ENCODE peak calls at places on chromosomes 12 and 14, in four cellular contexts. One of them, this sample, is unnamed.

GRCh38 chr12:75783093-75783877 is 248.3 kb downstream of the PHLDA1 start:
- DNase-seq in WTC11: no peak
- DNase-seq in K562: no peak
- DNase-seq in HepG2: no peak
- DNase-seq in this sample: no peak

GRCh38 chr12:47744005-47744651 is 14.6 kb downstream of the RAPGEF3 start:
- DNase-seq in WTC11: peak
- DNase-seq in K562: peak
- DNase-seq in HepG2: peak
- DNase-seq in this sample: peak

GRCh38 chr14:36316131-36316530 is 4.3 kb downstream of the MBIP start:
- DNase-seq in HepG2: no peak
- DNase-seq in K562: no peak
- DNase-seq in WTC11: no peak
- DNase-seq in this sample: no peak

GRCh38 chr12:92943482-92944250 is 14.6 kb upstream of the EEA1 start:
- DNase-seq in WTC11: no peak
- DNase-seq in HepG2: peak
- DNase-seq in K562: no peak
- DNase-seq in this sample: no peak

GRCh38 chr12:55250944-55251343 is 6.5 kb downstream of the OR6C74 start:
- DNase-seq in HepG2: peak
- DNase-seq in K562: no peak
- DNase-seq in WTC11: no peak
- DNase-seq in this sample: no peak

GRCh38 chr12:71503579-71504470 is 64.2 kb downstream of the LGR5 start:
- DNase-seq in WTC11: no peak
- DNase-seq in HepG2: no peak
- DNase-seq in K562: no peak
- DNase-seq in this sample: no peak

GRCh38 chr12:14784471-14784870 is 18.8 kb downstream of the WBP11 start:
- DNase-seq in WTC11: no peak
- DNase-seq in K562: no peak
- DNase-seq in HepG2: no peak
- DNase-seq in this sample: no peak

GRCh38 chr12:52832960-52833905 is 878 bp downstream of the KRT79 start:
- DNase-seq in HepG2: no peak
- DNase-seq in WTC11: no peak
- DNase-seq in K562: no peak
- DNase-seq in this sample: no peak

GRCh38 chr12:19484738-19485137 is 45.4 kb downstream of the AEBP2 start:
- DNase-seq in K562: no peak
- DNase-seq in WTC11: no peak
- DNase-seq in HepG2: no peak
- DNase-seq in this sample: no peak

GRCh38 chr14:87601011-87601410 is 392.0 kb downstream of the GALC start:
- DNase-seq in HepG2: no peak
- DNase-seq in WTC11: no peak
- DNase-seq in K562: no peak
- DNase-seq in this sample: no peak

GRCh38 chr12:28497889-28498411 is 307.7 kb downstream of the CCDC91 start:
- DNase-seq in WTC11: no peak
- DNase-seq in K562: no peak
- DNase-seq in HepG2: no peak
- DNase-seq in this sample: peak

GRCh38 chr14:68628605-68629310 is 164.1 kb downstream of the ZFP36L1 start:
- DNase-seq in HepG2: peak
- DNase-seq in WTC11: peak
- DNase-seq in K562: no peak
- DNase-seq in this sample: no peak

GRCh38 chr12:23473071-23473470 is 476.4 kb downstream of the SOX5 start:
- DNase-seq in K562: no peak
- DNase-seq in HepG2: no peak
- DNase-seq in WTC11: no peak
- DNase-seq in this sample: no peak

GRCh38 chr12:85653731-85654455 is 182.3 kb downstream of the RASSF9 start:
- DNase-seq in WTC11: no peak
- DNase-seq in K562: no peak
- DNase-seq in HepG2: no peak
- DNase-seq in this sample: no peak

GRCh38 chr12:92085040-92085439 is 60.6 kb downstream of the BTG1 start:
- DNase-seq in HepG2: no peak
- DNase-seq in WTC11: no peak
- DNase-seq in K562: no peak
- DNase-seq in this sample: no peak

GRCh38 chr12:6852651-6853354 is 853 bp downstream of the USP5 start:
- DNase-seq in K562: peak
- DNase-seq in HepG2: peak
- DNase-seq in WTC11: peak
- DNase-seq in this sample: peak

GRCh38 chr12:56574210-56574609 is 52.6 kb downstream of the RBMS2 start:
- DNase-seq in K562: no peak
- DNase-seq in HepG2: no peak
- DNase-seq in WTC11: no peak
- DNase-seq in this sample: no peak

GRCh38 chr12:12091977-12092663 is 21.4 kb downstream of the BCL2L14 start:
- DNase-seq in HepG2: peak
- DNase-seq in WTC11: no peak
- DNase-seq in K562: no peak
- DNase-seq in this sample: no peak

GRCh38 chr14:65170768-65171251 is 68.5 kb upstream of the MAX start:
- DNase-seq in K562: no peak
- DNase-seq in HepG2: no peak
- DNase-seq in WTC11: peak
- DNase-seq in this sample: peak

GRCh38 chr14:69398818-69399210 is 322 bp downstream of the SLC39A9 start:
- DNase-seq in K562: no peak
- DNase-seq in WTC11: no peak
- DNase-seq in HepG2: no peak
- DNase-seq in this sample: no peak

GRCh38 chr12:47276253-47277070 is 196.7 kb upstream of the AMIGO2 start:
- DNase-seq in HepG2: peak
- DNase-seq in K562: peak
- DNase-seq in WTC11: no peak
- DNase-seq in this sample: no peak

GRCh38 chr14:51094282-51094821 is 553 bp downstream of the TRIM9 start:
- DNase-seq in HepG2: no peak
- DNase-seq in K562: no peak
- DNase-seq in WTC11: peak
- DNase-seq in this sample: peak

GRCh38 chr12:130677957-130678558 is 38.0 kb downstream of the RIMBP2 start:
- DNase-seq in K562: no peak
- DNase-seq in WTC11: no peak
- DNase-seq in HepG2: no peak
- DNase-seq in this sample: no peak

GRCh38 chr14:77372304-77372841 is 4.5 kb downstream of the TMED8 start:
- DNase-seq in K562: no peak
- DNase-seq in WTC11: no peak
- DNase-seq in HepG2: peak
- DNase-seq in this sample: no peak

GRCh38 chr14:63855272-63855671 is 2.5 kb downstream of the SYNE2 start:
- DNase-seq in HepG2: no peak
- DNase-seq in WTC11: no peak
- DNase-seq in K562: no peak
- DNase-seq in this sample: no peak

GRCh38 chr14:63852271-63852816 is 460 bp upstream of the SYNE2 start:
- DNase-seq in HepG2: no peak
- DNase-seq in K562: no peak
- DNase-seq in WTC11: no peak
- DNase-seq in this sample: peak

GRCh38 chr14:63854330-63854729 is 1.5 kb downstream of the SYNE2 start:
- DNase-seq in HepG2: no peak
- DNase-seq in WTC11: no peak
- DNase-seq in K562: no peak
- DNase-seq in this sample: no peak

GRCh38 chr14:63852817-63853730 is at the start of gene SYNE2:
- DNase-seq in K562: peak
- DNase-seq in HepG2: peak
- DNase-seq in WTC11: peak
- DNase-seq in this sample: peak

GRCh38 chr14:63853831-63854293 is 1.1 kb downstream of the SYNE2 start:
- DNase-seq in K562: no peak
- DNase-seq in WTC11: peak
- DNase-seq in HepG2: peak
- DNase-seq in this sample: peak
- TF ChIP-seq ESRRA in K562: no peak
- TF ChIP-seq ESRRA in WTC11: no peak
- TF ChIP-seq ESRRA in HepG2: no peak
- TF ChIP-seq ESRRA in this sample: no peak

GRCh38 chr14:101552786-101553231 is 8.5 kb upstream of the DIO3 start:
- DNase-seq in HepG2: no peak
- DNase-seq in K562: peak
- DNase-seq in WTC11: no peak
- DNase-seq in this sample: peak
- TF ChIP-seq ESRRA in HepG2: no peak
- TF ChIP-seq ESRRA in K562: no peak
- TF ChIP-seq ESRRA in WTC11: no peak
- TF ChIP-seq ESRRA in this sample: no peak

DNA sequence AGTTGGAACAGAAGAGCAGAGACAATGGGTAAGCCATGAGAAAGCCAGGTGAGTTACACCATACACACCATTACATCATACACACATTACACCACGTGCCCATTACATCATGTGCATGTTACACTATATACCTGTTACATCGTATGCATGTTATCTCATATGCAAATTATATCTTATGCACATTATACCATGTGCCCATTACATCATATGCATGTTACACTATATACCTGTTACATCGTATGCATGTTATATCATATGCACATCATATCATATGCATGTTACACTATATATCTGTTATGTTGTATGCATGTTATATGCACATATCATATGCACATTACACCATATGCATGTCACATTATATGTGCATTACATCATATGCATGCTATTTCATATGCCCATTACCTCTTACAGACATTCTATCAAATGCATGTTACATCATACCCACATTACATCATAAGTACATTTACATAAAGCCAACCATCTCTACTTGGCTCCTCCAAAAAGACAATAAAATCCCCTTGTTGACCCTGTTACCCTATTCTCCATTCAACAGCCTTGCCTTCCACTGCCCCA is 207.2 kb downstream of the KSR2 start:
- DNase-seq in K562: no peak
- DNase-seq in HepG2: no peak
- DNase-seq in WTC11: no peak
- DNase-seq in this sample: no peak
- TF ChIP-seq ESRRA in K562: no peak
- TF ChIP-seq ESRRA in HepG2: no peak
- TF ChIP-seq ESRRA in WTC11: no peak
- TF ChIP-seq ESRRA in this sample: no peak

GRCh38 chr12:81257952-81258551 is 180.2 kb downstream of the ACSS3 start:
- DNase-seq in HepG2: peak
- DNase-seq in K562: no peak
- DNase-seq in WTC11: no peak
- DNase-seq in this sample: no peak

GRCh38 chr12:81259360-81259759 is 181.5 kb downstream of the ACSS3 start:
- DNase-seq in K562: no peak
- DNase-seq in WTC11: no peak
- DNase-seq in HepG2: no peak
- DNase-seq in this sample: no peak

GRCh38 chr12:81255947-81256346 is 178.1 kb downstream of the ACSS3 start:
- DNase-seq in K562: no peak
- DNase-seq in WTC11: no peak
- DNase-seq in HepG2: no peak
- DNase-seq in this sample: no peak

GRCh38 chr12:81263072-81263471 is 185.2 kb downstream of the ACSS3 start:
- DNase-seq in WTC11: no peak
- DNase-seq in K562: no peak
- DNase-seq in HepG2: no peak
- DNase-seq in this sample: no peak

DNA sequence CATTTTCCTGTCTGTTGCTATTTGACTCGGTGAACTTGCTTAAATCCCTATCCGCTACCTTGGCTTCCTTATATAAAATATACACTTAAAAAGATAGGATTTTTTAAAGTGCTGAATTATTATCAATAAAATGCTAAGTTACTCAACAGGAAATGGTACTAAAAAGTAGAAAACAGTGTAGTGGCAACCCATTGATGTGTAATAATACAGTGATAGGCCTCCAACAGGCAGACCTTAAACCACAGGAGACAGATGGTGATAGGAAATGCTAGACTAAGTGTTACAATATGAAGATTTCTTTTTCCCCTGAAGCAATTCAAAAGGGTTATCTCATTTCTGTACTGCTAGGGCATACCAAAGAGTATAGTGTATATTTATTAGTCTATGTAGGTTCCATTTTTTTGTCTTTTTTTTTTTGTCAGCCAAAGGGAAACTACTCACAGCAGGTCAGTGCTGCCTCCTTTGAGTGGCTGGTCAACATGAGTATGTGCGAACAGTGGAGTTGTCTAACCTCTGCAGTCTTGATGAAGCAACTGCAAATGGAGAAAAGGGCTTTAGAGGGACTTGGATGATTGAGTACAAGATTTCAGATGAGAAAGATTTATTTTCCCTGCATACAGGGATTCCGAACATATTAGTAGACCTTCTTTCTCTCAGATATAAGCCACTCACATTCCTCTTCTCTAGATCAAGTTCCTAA is 183.8 kb downstream of the ACSS3 start:
- DNase-seq in HepG2: no peak
- DNase-seq in WTC11: no peak
- DNase-seq in K562: no peak
- DNase-seq in this sample: no peak
- TF ChIP-seq ESRRA in HepG2: no peak
- TF ChIP-seq ESRRA in WTC11: no peak
- TF ChIP-seq ESRRA in K562: no peak
- TF ChIP-seq ESRRA in this sample: no peak

DNA sequence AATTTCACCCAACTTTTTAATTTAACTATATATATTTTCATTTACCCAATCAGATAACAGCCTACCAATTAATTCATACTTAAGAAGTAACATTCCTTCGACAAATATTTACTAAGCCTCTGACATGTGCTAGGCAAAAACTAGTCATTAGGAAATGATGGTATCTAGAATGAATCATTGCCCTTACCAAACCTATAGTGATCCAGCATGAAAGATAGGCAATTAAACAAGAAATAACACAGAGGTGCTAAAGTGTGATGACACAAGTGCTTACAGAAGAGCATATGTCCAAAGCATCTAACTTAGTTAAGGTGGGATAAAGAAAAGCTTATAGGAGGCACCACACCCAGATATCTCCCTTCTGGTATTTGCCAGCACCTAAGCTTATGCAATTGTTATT is 166.5 kb upstream of the RASSF8 start:
- DNase-seq in K562: no peak
- DNase-seq in HepG2: no peak
- DNase-seq in WTC11: no peak
- DNase-seq in this sample: no peak
- TF ChIP-seq ESRRA in K562: no peak
- TF ChIP-seq ESRRA in HepG2: no peak
- TF ChIP-seq ESRRA in WTC11: no peak
- TF ChIP-seq ESRRA in this sample: no peak